ENCODE peak calls at places on chromosomes 16 and 17, in seven cellular contexts. R is upper lobe of right lung, N is A549, M is psoas muscle, X is thoracic aorta, B is progenitor cell of endocrine pancreas, J is Calu3. V is an unnamed sample.
A peak's percentile ranks its signal among the peaks of the same experiment; 100 is the strongest.

GRCh38 chr17:15124746-15125145 is 140.4 kb downstream of the PMP22 start:
- DNase-seq in R (no peak), N (no peak), M (no peak), X (no peak), B (no peak), J (no peak), V (no peak)

GRCh38 chr17:33929181-33929724 is 325.8 kb upstream of the CCL2 start:
- DNase-seq in R (no peak), N (no peak), M (no peak), X (no peak), B (no peak), J (no peak), V (peak; percentile 14)

GRCh38 chr17:82241926-82242697 is 13.3 kb downstream of the SLC16A3 start:
- DNase-seq in R (no peak), N (no peak), M (peak; percentile 79), X (no peak), B (no peak), J (no peak), V (no peak)

GRCh38 chr17:38844261-38844757 is 9.2 kb downstream of the RPL23 start:
- DNase-seq in R (no peak), N (no peak), M (no peak), X (no peak), B (no peak), J (peak; percentile 81), V (no peak)

GRCh38 chr17:51166987-51167931 is 1.0 kb downstream of the NME2 start:
- DNase-seq in R (peak; percentile 83), N (peak; percentile 62), M (peak; percentile 75), X (no peak), B (peak; percentile 66), J (peak; percentile 89), V (peak; percentile 79)

GRCh38 chr17:491086-492014 is 138.7 kb upstream of the RPH3AL start:
- DNase-seq in R (peak; percentile 81), N (peak; percentile 56), M (peak; percentile 82), X (no peak), B (peak; percentile 56), J (peak; percentile 12), V (peak; percentile 52)

GRCh38 chr16:78256686-78257375 is 157.4 kb downstream of the WWOX start:
- DNase-seq in R (no peak), N (no peak), M (no peak), X (no peak), B (no peak), J (no peak), V (no peak)

GRCh38 chr16:22771551-22771950 is 42.4 kb upstream of the HS3ST2 start:
- DNase-seq in R (no peak), N (no peak), M (no peak), X (no peak), B (no peak), J (no peak), V (no peak)

GRCh38 chr17:63040816-63041215 is 74.8 kb downstream of the TANC2 start:
- DNase-seq in R (no peak), N (no peak), M (no peak), X (no peak), B (no peak), J (no peak), V (no peak)

GRCh38 chr17:45981306-45981705 is 17.7 kb upstream of the STH start:
- DNase-seq in R (no peak), N (no peak), M (no peak), X (no peak), B (no peak), J (no peak), V (no peak)

GRCh38 chr17:76797441-76797840 is 59.5 kb downstream of the MFSD11 start:
- DNase-seq in R (no peak), N (no peak), M (no peak), X (no peak), B (no peak), J (no peak), V (no peak)

GRCh38 chr16:81841709-81842108 is 62.6 kb downstream of the PLCG2 start:
- DNase-seq in R (no peak), N (no peak), M (no peak), X (no peak), B (no peak), J (no peak), V (no peak)

GRCh38 chr17:76054112-76054476 is 18.2 kb downstream of the SRP68 start:
- DNase-seq in R (no peak), N (no peak), M (no peak), X (no peak), B (no peak), J (peak; percentile 59), V (no peak)

GRCh38 chr17:77054926-77055325 is 85.8 kb upstream of the SEC14L1 start:
- DNase-seq in R (no peak), N (no peak), M (no peak), X (no peak), B (no peak), J (no peak), V (no peak)

GRCh38 chr17:77869665-77870132 is 88.8 kb upstream of the TNRC6C start:
- DNase-seq in R (peak; percentile 68), N (no peak), M (peak; percentile 63), X (no peak), B (no peak), J (no peak), V (no peak)

GRCh38 chr17:27544350-27545131 is 86.4 kb upstream of the LGALS9 start:
- DNase-seq in R (no peak), N (no peak), M (no peak), X (no peak), B (no peak), J (no peak), V (no peak)

GRCh38 chr17:39653662-39654331 is 11.4 kb upstream of the TCAP start:
- DNase-seq in R (peak; percentile 84), N (peak; percentile 67), M (peak; percentile 84), X (no peak), B (peak; percentile 51), J (peak; percentile 100), V (peak; percentile 83)

GRCh38 chr17:33183487-33184026 is 109.5 kb downstream of the ASIC2 start:
- DNase-seq in R (no peak), N (no peak), M (no peak), X (no peak), B (no peak), J (no peak), V (no peak)

GRCh38 chr16:57150682-57151330 is 35.0 kb downstream of the PSME3IP1 start:
- DNase-seq in R (no peak), N (no peak), M (no peak), X (no peak), B (no peak), J (no peak), V (no peak)

GRCh38 chr16:81938331-81939163 is 72.7 kb downstream of the SDR42E1 start:
- DNase-seq in R (no peak), N (no peak), M (no peak), X (no peak), B (no peak), J (no peak), V (no peak)

GRCh38 chr16:3112058-3112880 is at the start of gene ZNF205:
- DNase-seq in R (peak; percentile 90), N (peak; percentile 85), M (peak; percentile 77), X (no peak), B (peak; percentile 67), J (peak; percentile 93), V (peak; percentile 55)

GRCh38 chr17:47989159-47989558 is 18.2 kb downstream of the CDK5RAP3 start:
- DNase-seq in R (no peak), N (no peak), M (no peak), X (no peak), B (no peak), J (no peak), V (no peak)

GRCh38 chr17:82936768-82937171 is 96.9 kb upstream of the ZNF750 start:
- DNase-seq in R (peak; percentile 64), N (no peak), M (peak; percentile 34), X (no peak), B (no peak), J (no peak), V (no peak)

GRCh38 chr16:87762071-87762571 is 3.7 kb downstream of the KLHDC4 start:
- DNase-seq in R (no peak), N (no peak), M (no peak), X (no peak), B (no peak), J (no peak), V (no peak)

GRCh38 chr17:2837147-2837561 is 40.9 kb downstream of the RAP1GAP2 start:
- DNase-seq in R (no peak), N (no peak), M (no peak), X (no peak), B (no peak), J (no peak), V (no peak)

GRCh38 chr16:51201604-51202003 is 50.5 kb upstream of the SALL1 start:
- DNase-seq in R (no peak), N (peak; percentile 18), M (no peak), X (no peak), B (no peak), J (no peak), V (no peak)

GRCh38 chr16:51193879-51194278 is 42.8 kb upstream of the SALL1 start:
- DNase-seq in R (no peak), N (no peak), M (no peak), X (no peak), B (no peak), J (no peak), V (no peak)

GRCh38 chr16:51198349-51198748 is 47.3 kb upstream of the SALL1 start:
- DNase-seq in R (no peak), N (no peak), M (no peak), X (no peak), B (no peak), J (no peak), V (no peak)
- TF ChIP-seq CTCF in R (no peak), N (no peak), M (no peak), X (no peak), B (no peak), J (no peak), V (no peak)

GRCh38 chr17:11144358-11145233 is 96.4 kb upstream of the SHISA6 start:
- DNase-seq in R (no peak), N (peak; percentile 63), M (no peak), X (no peak), B (peak; percentile 21), J (peak; percentile 7), V (no peak)
- TF ChIP-seq CTCF in R (peak; percentile 59), N (peak; percentile 52), M (peak; percentile 33), X (peak; percentile 24), B (peak; percentile 84), J (no peak), V (peak; percentile 11)

DNA sequence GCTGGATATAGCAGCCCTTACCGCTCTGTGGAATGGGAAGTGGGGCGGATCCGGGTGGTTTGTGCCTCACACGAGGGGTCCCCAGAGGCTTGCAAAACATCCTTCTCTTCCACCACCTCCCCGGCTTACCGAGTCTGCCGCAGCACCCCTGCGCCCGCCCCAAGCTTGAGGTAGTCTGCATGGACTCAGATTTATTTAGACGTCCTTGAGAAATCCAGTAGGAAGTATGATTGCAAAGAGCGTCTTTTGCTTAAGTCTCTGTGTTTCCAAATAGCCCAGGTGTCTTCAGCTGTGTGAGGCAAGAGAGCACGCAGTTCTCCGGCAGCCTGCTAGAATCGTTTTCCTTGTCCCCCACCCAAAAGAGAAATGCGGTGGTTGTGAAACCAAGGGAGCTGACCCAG is 2.4 kb downstream of the KIAA0513 start:
- DNase-seq in R (no peak), N (no peak), M (no peak), X (no peak), B (no peak), J (no peak), V (no peak)
- TF ChIP-seq CTCF in R (no peak), N (no peak), M (no peak), X (no peak), B (no peak), J (no peak), V (no peak)

DNA sequence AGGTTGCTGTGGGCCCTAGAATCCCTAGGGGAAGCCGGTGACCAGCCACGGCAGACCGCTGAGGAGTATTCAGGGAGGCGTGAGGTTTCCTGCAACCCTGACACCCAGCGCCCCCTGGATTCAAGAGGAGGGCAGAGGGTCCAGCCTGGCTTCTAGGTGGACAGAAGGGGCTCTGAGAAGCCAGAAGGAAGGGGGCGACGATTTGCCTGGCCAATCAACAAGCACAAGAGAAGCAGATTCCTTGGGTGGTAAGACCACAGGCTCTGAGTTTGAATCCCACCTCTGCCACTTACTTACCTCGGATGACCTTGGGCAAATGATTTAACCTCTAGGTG is 10.4 kb upstream of the GINS2 start:
- DNase-seq in R (no peak), N (no peak), M (no peak), X (no peak), B (no peak), J (no peak), V (no peak)
- TF ChIP-seq CTCF in R (no peak), N (no peak), M (no peak), X (no peak), B (no peak), J (no peak), V (no peak)

V was measured in endothelial cell.